ENCODE peak calls at places on chromosomes 3 and 15, in eight cellular contexts. K, Y, H, T, W, Z, E and S are unnamed samples.

GRCh38 chr3:120622870-120623718 is 27.0 kb downstream of the NDUFB4 start:
- DNase-seq in K (peak), Y (no peak), H (peak), T (no peak), W (no peak), Z (peak), E (no peak), S (peak)

GRCh38 chr3:47586746-47587145 is 8.1 kb upstream of the CSPG5 start:
- DNase-seq in K (no peak), Y (no peak), H (no peak), T (no peak), W (no peak), Z (no peak), E (no peak), S (no peak)

GRCh38 chr3:112813723-112814171 is 32.9 kb downstream of the CD200R1L start:
- DNase-seq in K (peak), Y (peak), H (no peak), T (no peak), W (no peak), Z (no peak), E (no peak), S (peak)

GRCh38 chr3:197430961-197431910 is 124.5 kb downstream of the BDH1 start:
- DNase-seq in K (peak), Y (no peak), H (no peak), T (no peak), W (no peak), Z (no peak), E (no peak), S (peak)

GRCh38 chr3:119937229-119937628 is 155.3 kb downstream of the NR1I2 start:
- DNase-seq in K (no peak), Y (no peak), H (no peak), T (no peak), W (no peak), Z (peak), E (peak), S (no peak)

GRCh38 chr15:39931615-39932014 is 2.3 kb upstream of the EIF2AK4 start:
- DNase-seq in K (no peak), Y (no peak), H (no peak), T (no peak), W (no peak), Z (no peak), E (no peak), S (peak)

GRCh38 chr15:95994418-95994817 is 336.1 kb upstream of the NR2F2 start:
- DNase-seq in K (peak), Y (no peak), H (no peak), T (no peak), W (no peak), Z (no peak), E (no peak), S (peak)

GRCh38 chr15:99416191-99417188 is 149.3 kb upstream of the MEF2A start:
- DNase-seq in K (no peak), Y (no peak), H (no peak), T (no peak), W (no peak), Z (no peak), E (peak), S (no peak)

GRCh38 chr3:141979050-141979671 is 102.7 kb downstream of the ATP1B3 start:
- DNase-seq in K (peak), Y (no peak), H (peak), T (no peak), W (no peak), Z (no peak), E (no peak), S (peak)

GRCh38 chr3:190381356-190381940 is 6.5 kb upstream of the CLDN16 start:
- DNase-seq in K (no peak), Y (no peak), H (no peak), T (no peak), W (no peak), Z (no peak), E (no peak), S (peak)

GRCh38 chr15:58903232-58903631 is 30.2 kb downstream of the SLTM start:
- DNase-seq in K (no peak), Y (no peak), H (no peak), T (no peak), W (no peak), Z (no peak), E (no peak), S (no peak)

GRCh38 chr3:161274691-161275298 is 53.7 kb downstream of the NMD3 start:
- DNase-seq in K (peak), Y (no peak), H (no peak), T (peak), W (peak), Z (peak), E (peak), S (peak)

GRCh38 chr3:141853146-141853690 is 23.2 kb upstream of the ATP1B3 start:
- DNase-seq in K (no peak), Y (no peak), H (no peak), T (no peak), W (no peak), Z (no peak), E (no peak), S (no peak)

GRCh38 chr3:126568776-126569342 is 10.1 kb upstream of the C3orf22 start:
- DNase-seq in K (no peak), Y (no peak), H (no peak), T (no peak), W (no peak), Z (no peak), E (no peak), S (no peak)

GRCh38 chr3:134055661-134056060 is 25.9 kb upstream of the SLCO2A1 start:
- DNase-seq in K (no peak), Y (no peak), H (no peak), T (no peak), W (no peak), Z (no peak), E (no peak), S (no peak)

GRCh38 chr15:33586791-33587697 is 276.3 kb downstream of the RYR3 start:
- DNase-seq in K (no peak), Y (no peak), H (no peak), T (no peak), W (no peak), Z (no peak), E (no peak), S (no peak)

GRCh38 chr3:23640472-23641146 is 165.1 kb upstream of the UBE2E1 start:
- DNase-seq in K (no peak), Y (no peak), H (no peak), T (no peak), W (no peak), Z (no peak), E (no peak), S (no peak)

GRCh38 chr15:75606711-75607684 is 18.5 kb downstream of the SNUPN start:
- DNase-seq in K (no peak), Y (no peak), H (no peak), T (no peak), W (no peak), Z (no peak), E (no peak), S (peak)